ENCODE peak calls at places on chromosomes 12 and 14, in four cellular contexts. One of them, this sample, is unnamed.

GRCh38 chr14:98847520-98848468 is 424.2 kb downstream of the BCL11B start:
- DNase-seq in neural crest cell: no peak
- DNase-seq in AG04450: no peak
- DNase-seq in activated T-helper 9 cell treated with anti-CD3 and anti-CD28 coated beads, Interleukin-2, amount 50 U/mL, for 16 hours: no peak
- DNase-seq in this sample: no peak

GRCh38 chr14:25055998-25056687 is 6.2 kb upstream of the STXBP6 start:
- DNase-seq in neural crest cell: no peak
- DNase-seq in AG04450: no peak
- DNase-seq in activated T-helper 9 cell treated with anti-CD3 and anti-CD28 coated beads, Interleukin-2, amount 50 U/mL, for 16 hours: no peak
- DNase-seq in this sample: no peak

GRCh38 chr14:95322646-95323045 is 2.9 kb upstream of the CLMN start:
- DNase-seq in neural crest cell: no peak
- DNase-seq in AG04450: no peak
- DNase-seq in activated T-helper 9 cell treated with anti-CD3 and anti-CD28 coated beads, Interleukin-2, amount 50 U/mL, for 16 hours: no peak
- DNase-seq in this sample: no peak

GRCh38 chr12:10718279-10718821 is 4.8 kb downstream of the YBX3 start:
- DNase-seq in neural crest cell: no peak
- DNase-seq in AG04450: peak
- DNase-seq in activated T-helper 9 cell treated with anti-CD3 and anti-CD28 coated beads, Interleukin-2, amount 50 U/mL, for 16 hours: no peak
- DNase-seq in this sample: peak

GRCh38 chr14:49677643-49678042 is 10.4 kb downstream of the POLE2 start:
- DNase-seq in neural crest cell: no peak
- DNase-seq in AG04450: no peak
- DNase-seq in activated T-helper 9 cell treated with anti-CD3 and anti-CD28 coated beads, Interleukin-2, amount 50 U/mL, for 16 hours: no peak
- DNase-seq in this sample: no peak

GRCh38 chr14:63011609-63012008 is 33.6 kb downstream of the KCNH5 start:
- DNase-seq in neural crest cell: no peak
- DNase-seq in AG04450: no peak
- DNase-seq in activated T-helper 9 cell treated with anti-CD3 and anti-CD28 coated beads, Interleukin-2, amount 50 U/mL, for 16 hours: no peak
- DNase-seq in this sample: no peak

GRCh38 chr14:28609228-28609828 is 157.3 kb upstream of the FOXG1 start:
- DNase-seq in neural crest cell: peak
- DNase-seq in AG04450: no peak
- DNase-seq in activated T-helper 9 cell treated with anti-CD3 and anti-CD28 coated beads, Interleukin-2, amount 50 U/mL, for 16 hours: no peak
- DNase-seq in this sample: peak

GRCh38 chr12:15268927-15269552 is 47.8 kb upstream of the RERG start:
- DNase-seq in neural crest cell: peak
- DNase-seq in AG04450: peak
- DNase-seq in activated T-helper 9 cell treated with anti-CD3 and anti-CD28 coated beads, Interleukin-2, amount 50 U/mL, for 16 hours: peak
- DNase-seq in this sample: peak

GRCh38 chr14:81268016-81268416 is 47.3 kb upstream of the GTF2A1 start:
- DNase-seq in neural crest cell: no peak
- DNase-seq in AG04450: no peak
- DNase-seq in activated T-helper 9 cell treated with anti-CD3 and anti-CD28 coated beads, Interleukin-2, amount 50 U/mL, for 16 hours: no peak
- DNase-seq in this sample: no peak

GRCh38 chr12:30197392-30198047 is 413.8 kb upstream of the TMTC1 start:
- DNase-seq in neural crest cell: no peak
- DNase-seq in AG04450: peak
- DNase-seq in activated T-helper 9 cell treated with anti-CD3 and anti-CD28 coated beads, Interleukin-2, amount 50 U/mL, for 16 hours: no peak
- DNase-seq in this sample: peak

GRCh38 chr14:93019970-93020369 is 95.8 kb downstream of the ITPK1 start:
- DNase-seq in neural crest cell: peak
- DNase-seq in AG04450: no peak
- DNase-seq in activated T-helper 9 cell treated with anti-CD3 and anti-CD28 coated beads, Interleukin-2, amount 50 U/mL, for 16 hours: no peak
- DNase-seq in this sample: no peak

GRCh38 chr14:52068741-52069616 is at the start of gene NID2:
- DNase-seq in neural crest cell: peak
- DNase-seq in AG04450: peak
- DNase-seq in activated T-helper 9 cell treated with anti-CD3 and anti-CD28 coated beads, Interleukin-2, amount 50 U/mL, for 16 hours: peak
- DNase-seq in this sample: peak

GRCh38 chr14:93496856-93497255 is 66.1 kb downstream of the UNC79 start:
- DNase-seq in neural crest cell: no peak
- DNase-seq in AG04450: no peak
- DNase-seq in activated T-helper 9 cell treated with anti-CD3 and anti-CD28 coated beads, Interleukin-2, amount 50 U/mL, for 16 hours: no peak
- DNase-seq in this sample: no peak

GRCh38 chr12:15563683-15564082 is 225.5 kb downstream of the EPS8 start:
- DNase-seq in neural crest cell: no peak
- DNase-seq in AG04450: peak
- DNase-seq in activated T-helper 9 cell treated with anti-CD3 and anti-CD28 coated beads, Interleukin-2, amount 50 U/mL, for 16 hours: no peak
- DNase-seq in this sample: no peak

GRCh38 chr14:96016761-96017160 is 22.4 kb upstream of the C14orf132 start:
- DNase-seq in neural crest cell: no peak
- DNase-seq in AG04450: no peak
- DNase-seq in activated T-helper 9 cell treated with anti-CD3 and anti-CD28 coated beads, Interleukin-2, amount 50 U/mL, for 16 hours: no peak
- DNase-seq in this sample: no peak

GRCh38 chr12:79661629-79662028 is 29.1 kb downstream of the PAWR start:
- DNase-seq in neural crest cell: no peak
- DNase-seq in AG04450: no peak
- DNase-seq in activated T-helper 9 cell treated with anti-CD3 and anti-CD28 coated beads, Interleukin-2, amount 50 U/mL, for 16 hours: no peak
- DNase-seq in this sample: no peak

GRCh38 chr12:65825573-65826512 is 1.6 kb downstream of the HMGA2 start:
- DNase-seq in neural crest cell: peak
- DNase-seq in AG04450: no peak
- DNase-seq in activated T-helper 9 cell treated with anti-CD3 and anti-CD28 coated beads, Interleukin-2, amount 50 U/mL, for 16 hours: no peak
- DNase-seq in this sample: no peak

GRCh38 chr12:117028254-117028653 is 71.0 kb downstream of the TESC start:
- DNase-seq in neural crest cell: no peak
- DNase-seq in AG04450: no peak
- DNase-seq in activated T-helper 9 cell treated with anti-CD3 and anti-CD28 coated beads, Interleukin-2, amount 50 U/mL, for 16 hours: no peak
- DNase-seq in this sample: no peak

GRCh38 chr14:23520899-23521521 is 30.6 kb downstream of the ZFHX2 start:
- DNase-seq in neural crest cell: no peak
- DNase-seq in AG04450: no peak
- DNase-seq in activated T-helper 9 cell treated with anti-CD3 and anti-CD28 coated beads, Interleukin-2, amount 50 U/mL, for 16 hours: no peak
- DNase-seq in this sample: no peak

GRCh38 chr12:113424915-113425823 is 3.0 kb downstream of the SDSL start:
- DNase-seq in neural crest cell: peak
- DNase-seq in AG04450: no peak
- DNase-seq in activated T-helper 9 cell treated with anti-CD3 and anti-CD28 coated beads, Interleukin-2, amount 50 U/mL, for 16 hours: peak
- DNase-seq in this sample: no peak

GRCh38 chr14:73755434-73756014 is 41.3 kb upstream of the PNMA1 start:
- DNase-seq in neural crest cell: no peak
- DNase-seq in AG04450: no peak
- DNase-seq in activated T-helper 9 cell treated with anti-CD3 and anti-CD28 coated beads, Interleukin-2, amount 50 U/mL, for 16 hours: no peak
- DNase-seq in this sample: no peak

GRCh38 chr12:72574138-72574537 is 302.0 kb downstream of the TRHDE start:
- DNase-seq in neural crest cell: no peak
- DNase-seq in AG04450: no peak
- DNase-seq in activated T-helper 9 cell treated with anti-CD3 and anti-CD28 coated beads, Interleukin-2, amount 50 U/mL, for 16 hours: no peak
- DNase-seq in this sample: no peak

GRCh38 chr12:12333407-12333831 is 16.6 kb downstream of the MANSC1 start:
- DNase-seq in neural crest cell: no peak
- DNase-seq in AG04450: peak
- DNase-seq in activated T-helper 9 cell treated with anti-CD3 and anti-CD28 coated beads, Interleukin-2, amount 50 U/mL, for 16 hours: no peak
- DNase-seq in this sample: peak

GRCh38 chr12:96247567-96247962 is 53.4 kb downstream of the ELK3 start:
- DNase-seq in neural crest cell: no peak
- DNase-seq in AG04450: no peak
- DNase-seq in activated T-helper 9 cell treated with anti-CD3 and anti-CD28 coated beads, Interleukin-2, amount 50 U/mL, for 16 hours: no peak
- DNase-seq in this sample: no peak

GRCh38 chr12:132490481-132491348 is 764 bp downstream of the FBRSL1 start:
- DNase-seq in neural crest cell: no peak
- DNase-seq in AG04450: no peak
- DNase-seq in activated T-helper 9 cell treated with anti-CD3 and anti-CD28 coated beads, Interleukin-2, amount 50 U/mL, for 16 hours: no peak
- DNase-seq in this sample: no peak

GRCh38 chr12:3432176-3432742 is 58.7 kb upstream of the PRMT8 start:
- DNase-seq in neural crest cell: no peak
- DNase-seq in AG04450: no peak
- DNase-seq in activated T-helper 9 cell treated with anti-CD3 and anti-CD28 coated beads, Interleukin-2, amount 50 U/mL, for 16 hours: no peak
- DNase-seq in this sample: no peak

GRCh38 chr14:101404426-101405170 is 156.7 kb upstream of the DIO3 start:
- DNase-seq in neural crest cell: no peak
- DNase-seq in AG04450: no peak
- DNase-seq in activated T-helper 9 cell treated with anti-CD3 and anti-CD28 coated beads, Interleukin-2, amount 50 U/mL, for 16 hours: no peak
- DNase-seq in this sample: no peak